ENCODE peak calls at places on chromosomes 13 and 19, in seven cellular contexts. Q, L, Y, R, M, V and C are unnamed samples.

GRCh38 chr19:11197291-11198174 is at the start of gene KANK2:
- DNase-seq in L (peak; percentile 95), V (peak; percentile 89), R (no peak), M (peak; percentile 74), Y (peak; percentile 88), Q (peak; percentile 89), C (peak; percentile 73)

GRCh38 chr19:46861691-46862503 is 1.1 kb downstream of the ARHGAP35 start:
- DNase-seq in L (no peak), V (no peak), M (no peak), Q (peak; percentile 53), Y (peak; percentile 56), R (no peak), C (no peak)

GRCh38 chr19:13830761-13831481 is 35.7 kb downstream of the ZSWIM4 start:
- DNase-seq in Y (no peak), V (peak; percentile 15), M (no peak), Q (no peak), R (no peak), L (no peak), C (no peak)

GRCh38 chr13:50691176-50691681 is 152.3 kb downstream of the DLEU7 start:
- DNase-seq in R (no peak), M (no peak), Y (no peak), V (no peak), L (no peak), Q (no peak), C (no peak)

GRCh38 chr13:23674795-23675640 is 104.8 kb downstream of the TNFRSF19 start:
- DNase-seq in Q (no peak), Y (no peak), V (no peak), L (no peak), R (no peak), M (no peak), C (no peak)

GRCh38 chr13:41652735-41653361 is 195.5 kb downstream of the RGCC start:
- DNase-seq in R (no peak), V (no peak), Y (no peak), M (peak; percentile 59), Q (no peak), L (no peak), C (no peak)

GRCh38 chr13:69243366-69243765 is 864.3 kb upstream of the ATXN8OS start:
- DNase-seq in L (no peak), R (no peak), Q (no peak), Y (no peak), V (no peak), M (no peak), C (no peak)

GRCh38 chr13:110030394-110030928 is 244.1 kb upstream of the IRS2 start:
- DNase-seq in V (no peak), R (no peak), L (no peak), Y (no peak), M (no peak), Q (no peak), C (no peak)

GRCh38 chr13:54433511-54434206 is 1405.0 kb downstream of the OLFM4 start:
- DNase-seq in L (no peak), R (no peak), Y (no peak), M (no peak), V (no peak), Q (no peak), C (no peak)

GRCh38 chr13:66895780-66896179 is 334.4 kb downstream of the PCDH9 start:
- DNase-seq in M (no peak), R (no peak), Q (no peak), V (no peak), L (no peak), Y (no peak), C (no peak)

DNA sequence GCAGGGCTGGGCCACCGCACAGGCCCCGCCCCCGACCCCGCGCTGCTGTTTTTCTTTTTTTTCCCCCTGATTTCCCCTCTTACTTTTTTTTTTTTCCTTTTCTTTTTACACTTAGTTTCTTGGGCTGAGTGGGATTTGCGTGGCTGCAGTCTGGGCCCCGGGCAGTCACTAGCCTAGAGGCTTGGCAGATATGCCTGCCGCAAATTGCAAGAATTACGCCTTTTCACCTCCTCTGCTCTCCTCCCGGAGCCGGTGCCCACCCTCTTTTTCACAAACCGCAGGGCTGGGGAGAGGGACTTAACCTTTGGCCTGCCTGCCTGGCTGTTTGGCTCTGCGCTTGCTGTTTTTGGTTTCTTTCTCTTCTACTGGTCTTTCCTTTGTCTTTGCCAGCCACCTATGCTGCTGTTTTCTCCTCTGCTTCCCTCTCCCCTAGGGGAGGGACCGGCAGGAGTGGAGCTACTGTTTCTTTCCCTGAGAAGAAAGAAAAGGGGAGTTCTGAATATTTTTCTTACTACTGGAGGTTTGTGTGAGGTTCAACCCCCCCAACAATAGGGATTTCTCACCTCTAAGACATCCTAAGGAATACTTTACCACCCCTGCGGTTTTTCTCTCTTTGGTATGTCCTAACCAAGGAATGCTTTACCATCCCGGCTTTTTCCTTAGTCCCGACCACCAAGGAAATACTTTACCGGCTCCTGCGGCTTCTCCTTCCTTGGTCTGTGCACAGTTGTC is 11.0 kb downstream of the ZNF552 start:
- DNase-seq in R (no peak), Q (peak; percentile 62), Y (no peak), M (no peak), V (peak; percentile 23), L (peak; percentile 66), C (no peak)
- H3K4me1 ChIP-seq in R (peaks cover 17% of the 10 kb centered on the region), Q (peaks cover 12% of the 10 kb centered on the region), Y (peaks cover 13% of the 10 kb centered on the region), M (no peaks in the 10 kb centered on the region), V (no peaks in the 10 kb centered on the region), L (peaks cover 53% of the 10 kb centered on the region), C (peaks cover 26% of the 10 kb centered on the region)

GRCh38 chr13:95956589-95957148 is 96.5 kb downstream of the UGGT2 start:
- DNase-seq in Y (no peak), R (no peak), Q (no peak), V (no peak), L (no peak), M (no peak), C (no peak)

GRCh38 chr13:95954266-95954665 is 98.9 kb downstream of the UGGT2 start:
- DNase-seq in Q (no peak), R (no peak), M (no peak), V (no peak), Y (no peak), L (no peak), C (no peak)

GRCh38 chr13:95955255-95955654 is 97.9 kb downstream of the UGGT2 start:
- DNase-seq in Y (no peak), Q (no peak), V (no peak), L (no peak), M (no peak), R (no peak), C (no peak)

GRCh38 chr13:95957331-95957730 is 95.9 kb downstream of the UGGT2 start:
- DNase-seq in L (no peak), V (no peak), R (no peak), M (no peak), Y (no peak), Q (no peak), C (no peak)

DNA sequence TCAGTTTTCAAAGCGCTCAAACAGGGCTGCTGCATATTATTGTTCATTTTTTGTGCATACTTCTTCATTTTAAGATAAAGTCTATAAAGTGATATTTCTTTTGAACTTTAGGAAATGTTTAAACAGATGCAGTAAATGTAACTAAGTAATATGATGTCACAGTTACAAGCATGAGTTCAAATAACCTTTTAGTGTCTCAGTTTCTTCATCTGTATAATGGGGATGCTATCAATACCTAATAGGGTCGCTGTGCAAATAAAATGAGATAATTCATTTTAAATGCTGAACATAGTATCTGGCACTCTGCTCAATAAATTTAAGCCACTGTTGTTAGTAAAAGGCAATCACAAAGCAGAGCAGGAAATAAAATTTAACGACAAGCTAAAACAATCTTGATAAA is 97.5 kb downstream of the UGGT2 start:
- DNase-seq in V (no peak), Y (no peak), R (no peak), L (no peak), Q (no peak), M (no peak), C (no peak)
- H3K27ac ChIP-seq in V (no peak overlapping the region), Y (no peak overlapping the region), R (no peak overlapping the region), L (no peak overlapping the region), Q (no peak overlapping the region), M (no peak overlapping the region), C (no peak overlapping the region)

GRCh38 chr19:29547361-29547960 is 21.7 kb downstream of the VSTM2B start:
- DNase-seq in L (no peak), R (no peak), Q (no peak), M (no peak), Y (no peak), V (no peak), C (peak; percentile 12)
- H3K9me3 ChIP-seq in L (no peaks in the 10 kb centered on the region), R (no peaks in the 10 kb centered on the region), Q (no peaks in the 10 kb centered on the region), M (no peaks in the 10 kb centered on the region), Y (no peaks in the 10 kb centered on the region), V (no peaks in the 10 kb centered on the region), C (no peaks in the 10 kb centered on the region)

DNA sequence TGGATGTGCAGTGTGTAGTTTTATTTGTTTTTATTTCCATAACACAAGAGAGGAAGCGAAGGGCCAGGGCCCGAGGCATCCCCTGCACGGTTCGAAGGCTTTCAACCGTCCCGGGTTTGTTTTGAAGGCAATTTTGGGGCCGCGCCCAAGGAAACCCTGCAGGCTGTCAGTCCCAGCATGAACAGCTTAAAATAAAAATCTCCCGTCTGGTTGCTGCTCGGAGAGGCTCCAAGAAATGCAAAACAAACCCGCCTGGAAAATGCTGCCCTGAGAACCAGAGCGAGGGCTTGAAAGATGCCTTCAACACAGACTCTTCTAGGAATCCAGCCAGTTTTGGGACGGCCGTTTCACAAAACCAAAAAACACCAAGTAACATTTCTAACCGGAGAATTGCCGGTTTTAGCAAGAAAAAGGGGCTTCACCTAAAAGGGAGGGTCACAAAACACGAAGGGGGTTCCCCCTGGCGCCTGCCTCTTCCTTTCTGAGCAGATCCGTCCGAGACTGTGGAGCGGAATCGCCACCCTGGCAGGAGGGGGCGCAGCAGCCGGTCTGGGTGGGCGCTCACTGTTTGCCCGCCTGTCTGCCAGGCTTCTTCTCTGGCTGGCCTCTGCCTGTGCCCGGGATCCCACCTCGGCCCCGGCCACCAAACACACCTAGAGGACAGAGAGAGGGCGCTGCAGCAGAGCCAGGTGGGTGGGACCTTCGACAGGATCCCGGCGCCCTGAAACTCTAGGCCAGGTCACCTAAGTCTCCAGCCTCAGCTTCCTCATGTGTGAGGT is 15.8 kb downstream of the LSM4 start:
- DNase-seq in R (no peak), L (peak; percentile 56), M (no peak), V (no peak), Q (no peak), Y (no peak), C (peak; percentile 90)
- H3K4me1 ChIP-seq in R (peaks cover 44% of the 10 kb centered on the region), L (peaks cover 58% of the 10 kb centered on the region), M (peaks cover 50% of the 10 kb centered on the region), V (peaks cover 24% of the 10 kb centered on the region), Q (peaks cover 10% of the 10 kb centered on the region), Y (peaks cover 56% of the 10 kb centered on the region), C (peaks cover 15% of the 10 kb centered on the region)

DNA sequence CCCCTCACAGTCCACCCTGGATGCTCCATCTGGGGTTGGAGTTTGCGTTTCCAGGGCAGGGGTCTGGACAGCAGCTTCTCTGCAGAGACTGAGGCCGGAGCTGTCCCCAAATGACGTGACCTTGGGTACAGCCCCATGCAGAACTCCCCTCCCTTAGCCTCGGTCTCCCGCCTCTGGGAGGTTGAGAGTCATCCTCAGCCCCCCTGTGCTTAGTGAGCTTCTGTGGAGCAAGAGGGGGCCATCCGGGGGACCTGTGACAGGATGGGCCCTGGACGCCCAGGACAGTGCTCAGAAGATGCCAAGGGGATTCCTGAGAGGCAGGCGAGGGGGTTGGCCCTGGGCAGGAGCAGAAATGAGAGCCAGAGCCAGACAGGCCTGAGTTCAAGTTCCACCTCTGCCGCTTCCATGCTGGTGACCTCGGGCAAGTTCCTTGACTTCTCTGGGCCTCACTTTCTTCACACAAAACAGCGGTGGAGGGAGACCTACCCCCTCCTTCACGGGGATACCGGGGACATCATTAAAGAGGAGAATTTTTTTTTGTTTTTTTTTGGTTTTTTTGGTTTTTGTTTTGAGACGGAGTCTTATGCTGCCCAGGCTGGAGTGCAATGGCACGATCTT is 20.3 kb downstream of the SMIM24 start:
- DNase-seq in R (no peak), L (no peak), M (no peak), Q (no peak), Y (no peak), V (no peak), C (no peak)
- H3K27ac ChIP-seq in R (peak overlapping the region; percentile 88), L (peak overlapping the region; percentile 86), M (peak overlapping the region; percentile 92), Q (no peak overlapping the region), Y (peak overlapping the region; percentile 71), V (peak overlapping the region; percentile 91), C (peak overlapping the region; percentile 98)